ENCODE peak calls at places on chromosomes 16 and 17, in seven cellular contexts. One of them, this sample, is unnamed.

GRCh38 chr17:81461607-81462500 is 50.7 kb downstream of the ACTG1 start:
- DNase-seq in progenitor cell of endocrine pancreas: no peak
- DNase-seq in HFFc6: no peak
- DNase-seq in GM12865: no peak
- DNase-seq in vagina: no peak
- DNase-seq in GM23338: no peak
- DNase-seq in ascending aorta: no peak
- DNase-seq in this sample: no peak

GRCh38 chr16:55043499-55043898 is 112.8 kb downstream of the IRX5 start:
- DNase-seq in progenitor cell of endocrine pancreas: no peak
- DNase-seq in HFFc6: no peak
- DNase-seq in GM12865: no peak
- DNase-seq in vagina: no peak
- DNase-seq in GM23338: no peak
- DNase-seq in ascending aorta: no peak
- DNase-seq in this sample: no peak

GRCh38 chr17:3859895-3860294 is 13.8 kb upstream of the NCBP3 start:
- DNase-seq in progenitor cell of endocrine pancreas: no peak
- DNase-seq in HFFc6: no peak
- DNase-seq in GM12865: no peak
- DNase-seq in vagina: no peak
- DNase-seq in GM23338: no peak
- DNase-seq in ascending aorta: no peak
- DNase-seq in this sample: no peak

GRCh38 chr17:79811036-79811887 is 14.4 kb upstream of the CBX8 start:
- DNase-seq in progenitor cell of endocrine pancreas: peak
- DNase-seq in HFFc6: no peak
- DNase-seq in GM12865: peak
- DNase-seq in vagina: no peak
- DNase-seq in GM23338: peak
- DNase-seq in ascending aorta: no peak
- DNase-seq in this sample: no peak

GRCh38 chr17:56835259-56835575 is 1.3 kb downstream of the DGKE start:
- DNase-seq in progenitor cell of endocrine pancreas: no peak
- DNase-seq in HFFc6: no peak
- DNase-seq in GM12865: no peak
- DNase-seq in vagina: no peak
- DNase-seq in GM23338: no peak
- DNase-seq in ascending aorta: no peak
- DNase-seq in this sample: no peak

GRCh38 chr17:8818654-8819330 is 19.6 kb upstream of the MFSD6L start:
- DNase-seq in progenitor cell of endocrine pancreas: no peak
- DNase-seq in HFFc6: no peak
- DNase-seq in GM12865: no peak
- DNase-seq in vagina: no peak
- DNase-seq in GM23338: no peak
- DNase-seq in ascending aorta: no peak
- DNase-seq in this sample: no peak

GRCh38 chr16:66400503-66401380 is 26.4 kb upstream of the BEAN1 start:
- DNase-seq in progenitor cell of endocrine pancreas: no peak
- DNase-seq in HFFc6: no peak
- DNase-seq in GM12865: no peak
- DNase-seq in vagina: peak
- DNase-seq in GM23338: no peak
- DNase-seq in ascending aorta: no peak
- DNase-seq in this sample: no peak

GRCh38 chr17:83192161-83192788 is 112.9 kb downstream of the METRNL start:
- DNase-seq in progenitor cell of endocrine pancreas: no peak
- DNase-seq in HFFc6: peak
- DNase-seq in GM12865: no peak
- DNase-seq in vagina: no peak
- DNase-seq in GM23338: no peak
- DNase-seq in ascending aorta: peak
- DNase-seq in this sample: no peak

GRCh38 chr16:85724126-85724879 is 26.6 kb downstream of the C16orf74 start:
- DNase-seq in progenitor cell of endocrine pancreas: no peak
- DNase-seq in HFFc6: no peak
- DNase-seq in GM12865: no peak
- DNase-seq in vagina: no peak
- DNase-seq in GM23338: no peak
- DNase-seq in ascending aorta: no peak
- DNase-seq in this sample: no peak

GRCh38 chr17:42116705-42117396 is 4.3 kb downstream of the KAT2A start:
- DNase-seq in progenitor cell of endocrine pancreas: peak
- DNase-seq in HFFc6: peak
- DNase-seq in GM12865: peak
- DNase-seq in vagina: no peak
- DNase-seq in GM23338: peak
- DNase-seq in ascending aorta: peak
- DNase-seq in this sample: peak

GRCh38 chr17:42119301-42119700 is 1.9 kb downstream of the KAT2A start:
- DNase-seq in progenitor cell of endocrine pancreas: no peak
- DNase-seq in HFFc6: no peak
- DNase-seq in GM12865: no peak
- DNase-seq in vagina: no peak
- DNase-seq in GM23338: no peak
- DNase-seq in ascending aorta: no peak
- DNase-seq in this sample: no peak

GRCh38 chr17:42118126-42118510 is 3.0 kb downstream of the KAT2A start:
- DNase-seq in progenitor cell of endocrine pancreas: no peak
- DNase-seq in HFFc6: no peak
- DNase-seq in GM12865: no peak
- DNase-seq in vagina: no peak
- DNase-seq in GM23338: no peak
- DNase-seq in ascending aorta: no peak
- DNase-seq in this sample: no peak

GRCh38 chr17:42117397-42118125 is 3.6 kb downstream of the KAT2A start:
- DNase-seq in progenitor cell of endocrine pancreas: no peak
- DNase-seq in HFFc6: no peak
- DNase-seq in GM12865: no peak
- DNase-seq in vagina: no peak
- DNase-seq in GM23338: no peak
- DNase-seq in ascending aorta: no peak
- DNase-seq in this sample: no peak

DNA sequence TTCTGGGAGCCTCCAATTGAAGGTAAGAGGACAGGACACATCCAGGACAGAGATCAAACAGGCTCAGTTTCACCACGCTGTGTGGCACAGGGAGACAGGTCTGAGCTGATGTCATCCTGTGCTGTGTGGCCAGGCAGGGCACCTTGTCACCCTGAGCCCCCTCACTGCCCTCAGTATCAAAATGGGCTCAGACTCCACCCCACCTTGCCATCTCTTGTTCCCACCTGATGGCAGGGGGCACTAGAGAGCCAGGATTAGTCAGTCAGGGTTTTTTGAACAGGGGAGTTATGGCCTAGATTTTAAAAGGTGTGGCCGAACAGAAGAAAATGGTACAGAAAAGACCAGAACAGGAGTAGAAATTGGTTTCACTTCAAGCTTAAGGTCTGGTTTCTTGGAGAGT is 2.6 kb downstream of the KAT2A start:
- DNase-seq in progenitor cell of endocrine pancreas: no peak
- DNase-seq in HFFc6: no peak
- DNase-seq in GM12865: peak
- DNase-seq in vagina: no peak
- DNase-seq in GM23338: peak
- DNase-seq in ascending aorta: no peak
- DNase-seq in this sample: no peak
- TF ChIP-seq CTCF in progenitor cell of endocrine pancreas: peak
- TF ChIP-seq CTCF in HFFc6: peak
- TF ChIP-seq CTCF in GM12865: peak
- TF ChIP-seq CTCF in vagina: no peak
- TF ChIP-seq CTCF in GM23338: peak
- TF ChIP-seq CTCF in ascending aorta: peak
- TF ChIP-seq CTCF in this sample: peak

GRCh38 chr16:30659507-30660423 is 1.5 kb downstream of the FBRS start:
- DNase-seq in progenitor cell of endocrine pancreas: no peak
- DNase-seq in HFFc6: no peak
- DNase-seq in GM12865: peak
- DNase-seq in vagina: no peak
- DNase-seq in GM23338: peak
- DNase-seq in ascending aorta: no peak
- DNase-seq in this sample: no peak
- TF ChIP-seq CTCF in progenitor cell of endocrine pancreas: peak
- TF ChIP-seq CTCF in HFFc6: peak
- TF ChIP-seq CTCF in GM12865: peak
- TF ChIP-seq CTCF in vagina: no peak
- TF ChIP-seq CTCF in GM23338: no peak
- TF ChIP-seq CTCF in ascending aorta: no peak
- TF ChIP-seq CTCF in this sample: no peak

GRCh38 chr17:40034426-40035161 is 19.4 kb downstream of the CSF3 start:
- DNase-seq in progenitor cell of endocrine pancreas: no peak
- DNase-seq in HFFc6: no peak
- DNase-seq in GM12865: no peak
- DNase-seq in vagina: no peak
- DNase-seq in GM23338: no peak
- DNase-seq in ascending aorta: no peak
- DNase-seq in this sample: no peak

GRCh38 chr17:40033339-40033738 is 18.1 kb downstream of the CSF3 start:
- DNase-seq in progenitor cell of endocrine pancreas: no peak
- DNase-seq in HFFc6: no peak
- DNase-seq in GM12865: no peak
- DNase-seq in vagina: no peak
- DNase-seq in GM23338: no peak
- DNase-seq in ascending aorta: no peak
- DNase-seq in this sample: no peak

GRCh38 chr17:40032322-40033320 is 17.4 kb downstream of the CSF3 start:
- DNase-seq in progenitor cell of endocrine pancreas: no peak
- DNase-seq in HFFc6: no peak
- DNase-seq in GM12865: no peak
- DNase-seq in vagina: no peak
- DNase-seq in GM23338: no peak
- DNase-seq in ascending aorta: no peak
- DNase-seq in this sample: no peak

GRCh38 chr17:40031706-40032105 is 16.5 kb downstream of the CSF3 start:
- DNase-seq in progenitor cell of endocrine pancreas: no peak
- DNase-seq in HFFc6: no peak
- DNase-seq in GM12865: no peak
- DNase-seq in vagina: no peak
- DNase-seq in GM23338: no peak
- DNase-seq in ascending aorta: no peak
- DNase-seq in this sample: no peak

DNA sequence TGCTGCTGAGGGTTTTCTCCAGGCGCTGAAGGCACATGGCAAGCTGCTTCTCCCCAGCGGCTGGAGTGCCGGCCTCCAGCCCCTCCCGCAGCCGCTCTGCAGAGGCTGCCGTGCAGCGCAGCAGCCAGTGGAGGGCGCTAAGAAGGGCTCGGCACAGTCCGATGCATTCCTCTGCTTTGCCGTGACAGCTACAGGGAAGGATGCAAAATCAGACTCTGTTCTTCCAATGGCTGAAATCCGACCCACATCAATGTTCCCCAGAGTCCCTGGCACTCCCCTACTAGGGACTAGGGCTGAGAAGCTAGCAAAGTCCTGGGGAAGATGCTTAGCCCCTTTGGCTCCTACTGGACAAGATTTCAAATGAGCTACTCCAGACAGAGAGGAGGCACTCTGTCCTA is 19.0 kb downstream of the MED24 start:
- DNase-seq in progenitor cell of endocrine pancreas: no peak
- DNase-seq in HFFc6: no peak
- DNase-seq in GM12865: no peak
- DNase-seq in vagina: no peak
- DNase-seq in GM23338: peak
- DNase-seq in ascending aorta: no peak
- DNase-seq in this sample: peak
- TF ChIP-seq CTCF in progenitor cell of endocrine pancreas: peak
- TF ChIP-seq CTCF in HFFc6: peak
- TF ChIP-seq CTCF in GM12865: peak
- TF ChIP-seq CTCF in vagina: peak
- TF ChIP-seq CTCF in GM23338: peak
- TF ChIP-seq CTCF in ascending aorta: peak
- TF ChIP-seq CTCF in this sample: peak

DNA sequence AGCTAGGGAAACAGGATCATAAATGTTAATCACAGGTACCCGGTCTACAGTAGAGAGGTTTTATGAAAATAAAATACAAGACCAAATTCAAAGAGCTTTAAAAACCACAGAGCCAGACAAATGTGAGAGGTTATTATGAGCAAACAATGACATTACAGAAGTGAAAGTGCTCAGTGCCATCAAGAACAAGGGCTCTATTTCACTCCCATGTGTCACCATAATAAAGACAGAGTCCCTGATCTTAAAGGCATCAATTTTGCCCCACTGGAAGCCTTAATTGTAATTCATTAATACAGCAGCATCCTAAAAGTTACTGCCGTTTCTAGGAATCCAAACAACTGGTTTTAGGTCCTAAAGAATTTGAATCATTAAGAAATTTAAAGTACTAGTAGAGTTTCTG is 43.7 kb upstream of the CDRT4 start:
- DNase-seq in progenitor cell of endocrine pancreas: no peak
- DNase-seq in HFFc6: no peak
- DNase-seq in GM12865: no peak
- DNase-seq in vagina: no peak
- DNase-seq in GM23338: no peak
- DNase-seq in ascending aorta: no peak
- DNase-seq in this sample: no peak
- TF ChIP-seq CTCF in progenitor cell of endocrine pancreas: no peak
- TF ChIP-seq CTCF in HFFc6: no peak
- TF ChIP-seq CTCF in GM12865: no peak
- TF ChIP-seq CTCF in vagina: no peak
- TF ChIP-seq CTCF in GM23338: no peak
- TF ChIP-seq CTCF in ascending aorta: no peak
- TF ChIP-seq CTCF in this sample: no peak

GRCh38 chr17:73841431-73842060 is 197.3 kb upstream of the SDK2 start:
- DNase-seq in progenitor cell of endocrine pancreas: no peak
- DNase-seq in HFFc6: no peak
- DNase-seq in GM12865: no peak
- DNase-seq in vagina: no peak
- DNase-seq in GM23338: peak
- DNase-seq in ascending aorta: no peak
- DNase-seq in this sample: no peak
- TF ChIP-seq CTCF in progenitor cell of endocrine pancreas: peak
- TF ChIP-seq CTCF in HFFc6: no peak
- TF ChIP-seq CTCF in GM12865: peak
- TF ChIP-seq CTCF in vagina: no peak
- TF ChIP-seq CTCF in GM23338: peak
- TF ChIP-seq CTCF in ascending aorta: peak
- TF ChIP-seq CTCF in this sample: peak

GRCh38 chr17:66533572-66533971 is 231.2 kb downstream of the PRKCA start:
- DNase-seq in progenitor cell of endocrine pancreas: peak
- DNase-seq in HFFc6: no peak
- DNase-seq in GM12865: no peak
- DNase-seq in vagina: no peak
- DNase-seq in GM23338: peak
- DNase-seq in ascending aorta: no peak
- DNase-seq in this sample: peak
- TF ChIP-seq CTCF in progenitor cell of endocrine pancreas: no peak
- TF ChIP-seq CTCF in HFFc6: no peak
- TF ChIP-seq CTCF in GM12865: no peak
- TF ChIP-seq CTCF in vagina: no peak
- TF ChIP-seq CTCF in GM23338: no peak
- TF ChIP-seq CTCF in ascending aorta: no peak
- TF ChIP-seq CTCF in this sample: peak

This sample was measured in neural crest cell.